ENCODE peak calls at places on chromosomes 4 and X, in six cellular contexts. One of them, this sample, is unnamed.

GRCh38 chrX:152220612-152221011 is 82.2 kb upstream of the MAGEA10 start:
- DNase-seq in HCT116: no peak
- DNase-seq in dermis blood vessel endothelial cell: no peak
- DNase-seq in RKO: no peak
- DNase-seq in activated CD4-positive, alpha-beta T cell treated with anti-CD3 and anti-CD28 coated beads for 4 hours: no peak
- DNase-seq in skeletal muscle cell: peak
- DNase-seq in this sample: no peak

GRCh38 chrX:130028196-130028595 is 45.8 kb downstream of the BCORL1 start:
- DNase-seq in HCT116: peak
- DNase-seq in dermis blood vessel endothelial cell: peak
- DNase-seq in RKO: peak
- DNase-seq in activated CD4-positive, alpha-beta T cell treated with anti-CD3 and anti-CD28 coated beads for 4 hours: peak
- DNase-seq in skeletal muscle cell: peak
- DNase-seq in this sample: no peak

GRCh38 chr4:87360338-87360935 is 30.6 kb downstream of the HSD17B11 start:
- DNase-seq in HCT116: no peak
- DNase-seq in dermis blood vessel endothelial cell: no peak
- DNase-seq in RKO: no peak
- DNase-seq in activated CD4-positive, alpha-beta T cell treated with anti-CD3 and anti-CD28 coated beads for 4 hours: no peak
- DNase-seq in skeletal muscle cell: no peak
- DNase-seq in this sample: no peak

GRCh38 chrX:116278819-116279218 is 108.3 kb downstream of the AGTR2 start:
- DNase-seq in HCT116: no peak
- DNase-seq in dermis blood vessel endothelial cell: no peak
- DNase-seq in RKO: no peak
- DNase-seq in activated CD4-positive, alpha-beta T cell treated with anti-CD3 and anti-CD28 coated beads for 4 hours: no peak
- DNase-seq in skeletal muscle cell: no peak
- DNase-seq in this sample: no peak

GRCh38 chrX:111511477-111511876 is at the start of gene SERTM2:
- DNase-seq in HCT116: no peak
- DNase-seq in dermis blood vessel endothelial cell: no peak
- DNase-seq in RKO: no peak
- DNase-seq in activated CD4-positive, alpha-beta T cell treated with anti-CD3 and anti-CD28 coated beads for 4 hours: no peak
- DNase-seq in skeletal muscle cell: no peak
- DNase-seq in this sample: no peak

GRCh38 chr4:152806492-152807125 is 26.9 kb downstream of the ARFIP1 start:
- DNase-seq in HCT116: no peak
- DNase-seq in dermis blood vessel endothelial cell: no peak
- DNase-seq in RKO: no peak
- DNase-seq in activated CD4-positive, alpha-beta T cell treated with anti-CD3 and anti-CD28 coated beads for 4 hours: no peak
- DNase-seq in skeletal muscle cell: no peak
- DNase-seq in this sample: no peak

GRCh38 chrX:111170017-111170416 is 74.0 kb downstream of the PAK3 start:
- DNase-seq in HCT116: no peak
- DNase-seq in dermis blood vessel endothelial cell: no peak
- DNase-seq in RKO: peak
- DNase-seq in activated CD4-positive, alpha-beta T cell treated with anti-CD3 and anti-CD28 coated beads for 4 hours: no peak
- DNase-seq in skeletal muscle cell: peak
- DNase-seq in this sample: no peak

GRCh38 chr4:52577285-52577968 is 81.7 kb downstream of the USP46 start:
- DNase-seq in HCT116: no peak
- DNase-seq in dermis blood vessel endothelial cell: no peak
- DNase-seq in RKO: peak
- DNase-seq in activated CD4-positive, alpha-beta T cell treated with anti-CD3 and anti-CD28 coated beads for 4 hours: no peak
- DNase-seq in skeletal muscle cell: no peak
- DNase-seq in this sample: no peak

GRCh38 chr4:132642196-132642817 is 506.8 kb upstream of the PCDH10 start:
- DNase-seq in HCT116: peak
- DNase-seq in dermis blood vessel endothelial cell: peak
- DNase-seq in RKO: peak
- DNase-seq in activated CD4-positive, alpha-beta T cell treated with anti-CD3 and anti-CD28 coated beads for 4 hours: no peak
- DNase-seq in skeletal muscle cell: peak
- DNase-seq in this sample: no peak

GRCh38 chrX:75786290-75786689 is 1.2 kb upstream of the MAGEE2 start:
- DNase-seq in HCT116: no peak
- DNase-seq in dermis blood vessel endothelial cell: no peak
- DNase-seq in RKO: no peak
- DNase-seq in activated CD4-positive, alpha-beta T cell treated with anti-CD3 and anti-CD28 coated beads for 4 hours: no peak
- DNase-seq in skeletal muscle cell: no peak
- DNase-seq in this sample: no peak

GRCh38 chr4:110609044-110609750 is 13.7 kb downstream of the PITX2 start:
- DNase-seq in HCT116: no peak
- DNase-seq in dermis blood vessel endothelial cell: no peak
- DNase-seq in RKO: no peak
- DNase-seq in activated CD4-positive, alpha-beta T cell treated with anti-CD3 and anti-CD28 coated beads for 4 hours: no peak
- DNase-seq in skeletal muscle cell: no peak
- DNase-seq in this sample: no peak

GRCh38 chr4:16642897-16643296 is 255.5 kb downstream of the LDB2 start:
- DNase-seq in HCT116: no peak
- DNase-seq in dermis blood vessel endothelial cell: peak
- DNase-seq in RKO: peak
- DNase-seq in activated CD4-positive, alpha-beta T cell treated with anti-CD3 and anti-CD28 coated beads for 4 hours: no peak
- DNase-seq in skeletal muscle cell: no peak
- DNase-seq in this sample: no peak

GRCh38 chrX:25175171-25175570 is 159.4 kb upstream of the ARX start:
- DNase-seq in HCT116: no peak
- DNase-seq in dermis blood vessel endothelial cell: no peak
- DNase-seq in RKO: no peak
- DNase-seq in activated CD4-positive, alpha-beta T cell treated with anti-CD3 and anti-CD28 coated beads for 4 hours: no peak
- DNase-seq in skeletal muscle cell: no peak
- DNase-seq in this sample: no peak

GRCh38 chr4:140790765-140791164 is 34.6 kb upstream of the TBC1D9 start:
- DNase-seq in HCT116: no peak
- DNase-seq in dermis blood vessel endothelial cell: no peak
- DNase-seq in RKO: no peak
- DNase-seq in activated CD4-positive, alpha-beta T cell treated with anti-CD3 and anti-CD28 coated beads for 4 hours: no peak
- DNase-seq in skeletal muscle cell: peak
- DNase-seq in this sample: peak

GRCh38 chr4:167622481-167623240 is 388.4 kb upstream of the SPOCK3 start:
- DNase-seq in HCT116: peak
- DNase-seq in dermis blood vessel endothelial cell: peak
- DNase-seq in RKO: peak
- DNase-seq in activated CD4-positive, alpha-beta T cell treated with anti-CD3 and anti-CD28 coated beads for 4 hours: peak
- DNase-seq in skeletal muscle cell: no peak
- DNase-seq in this sample: no peak

GRCh38 chrX:38887222-38887621 is 86.0 kb downstream of the MID1IP1 start:
- DNase-seq in HCT116: no peak
- DNase-seq in dermis blood vessel endothelial cell: no peak
- DNase-seq in RKO: no peak
- DNase-seq in activated CD4-positive, alpha-beta T cell treated with anti-CD3 and anti-CD28 coated beads for 4 hours: no peak
- DNase-seq in skeletal muscle cell: no peak
- DNase-seq in this sample: no peak

GRCh38 chrX:74438771-74439170 is 17.5 kb downstream of the SLC16A2 start:
- DNase-seq in HCT116: no peak
- DNase-seq in dermis blood vessel endothelial cell: no peak
- DNase-seq in RKO: no peak
- DNase-seq in activated CD4-positive, alpha-beta T cell treated with anti-CD3 and anti-CD28 coated beads for 4 hours: no peak
- DNase-seq in skeletal muscle cell: no peak
- DNase-seq in this sample: no peak

GRCh38 chr4:7854697-7855370 is 84.8 kb downstream of the AFAP1 start:
- DNase-seq in HCT116: no peak
- DNase-seq in dermis blood vessel endothelial cell: peak
- DNase-seq in RKO: no peak
- DNase-seq in activated CD4-positive, alpha-beta T cell treated with anti-CD3 and anti-CD28 coated beads for 4 hours: peak
- DNase-seq in skeletal muscle cell: no peak
- DNase-seq in this sample: no peak

GRCh38 chrX:71976753-71977152 is 66.1 kb downstream of the NHSL2 start:
- DNase-seq in HCT116: no peak
- DNase-seq in dermis blood vessel endothelial cell: no peak
- DNase-seq in RKO: no peak
- DNase-seq in activated CD4-positive, alpha-beta T cell treated with anti-CD3 and anti-CD28 coated beads for 4 hours: no peak
- DNase-seq in skeletal muscle cell: no peak
- DNase-seq in this sample: no peak

GRCh38 chr4:165505991-165506779 is 127.4 kb downstream of the CPE start:
- DNase-seq in HCT116: no peak
- DNase-seq in dermis blood vessel endothelial cell: no peak
- DNase-seq in RKO: no peak
- DNase-seq in activated CD4-positive, alpha-beta T cell treated with anti-CD3 and anti-CD28 coated beads for 4 hours: no peak
- DNase-seq in skeletal muscle cell: peak
- DNase-seq in this sample: no peak